ENCODE peak calls at places on chromosomes 1 and 21, in five cellular contexts. One of them, this sample, is unnamed. For H3K36me3, the result is how much of the 10 kb centered on the place peaks cover.

GRCh38 chr1:61825398-61825797 is 83.1 kb downstream of the PATJ start:
- DNase-seq in astrocyte: peak
- DNase-seq in left ventricle myocardium inferior: no peak
- DNase-seq in body of pancreas: no peak
- DNase-seq in kidney: no peak
- DNase-seq in this sample: no peak

GRCh38 chr1:30159015-30159414 is 564.4 kb downstream of the MATN1 start:
- DNase-seq in body of pancreas: no peak
- DNase-seq in astrocyte: no peak
- DNase-seq in kidney: no peak
- DNase-seq in left ventricle myocardium inferior: no peak
- DNase-seq in this sample: no peak

GRCh38 chr1:230308039-230308438 is 118.1 kb downstream of the PGBD5 start:
- DNase-seq in left ventricle myocardium inferior: peak
- DNase-seq in body of pancreas: peak
- DNase-seq in astrocyte: peak
- DNase-seq in kidney: peak
- DNase-seq in this sample: peak

GRCh38 chr1:115426271-115426771 is 88.3 kb upstream of the NGF start:
- DNase-seq in kidney: peak
- DNase-seq in astrocyte: peak
- DNase-seq in body of pancreas: peak
- DNase-seq in left ventricle myocardium inferior: peak
- DNase-seq in this sample: no peak

GRCh38 chr1:204647114-204647804 is 38.3 kb downstream of the LRRN2 start:
- DNase-seq in astrocyte: peak
- DNase-seq in kidney: no peak
- DNase-seq in left ventricle myocardium inferior: no peak
- DNase-seq in body of pancreas: peak
- DNase-seq in this sample: no peak

GRCh38 chr1:108877858-108878257 is 1.1 kb downstream of the GPSM2 start:
- DNase-seq in left ventricle myocardium inferior: no peak
- DNase-seq in astrocyte: no peak
- DNase-seq in body of pancreas: no peak
- DNase-seq in kidney: no peak
- DNase-seq in this sample: no peak

GRCh38 chr1:236768601-236769000 is 26.5 kb upstream of the MTR start:
- DNase-seq in astrocyte: no peak
- DNase-seq in kidney: no peak
- DNase-seq in left ventricle myocardium inferior: no peak
- DNase-seq in body of pancreas: no peak
- DNase-seq in this sample: no peak

GRCh38 chr1:150148834-150149489 is 754 bp upstream of the PLEKHO1 start:
- DNase-seq in astrocyte: no peak
- DNase-seq in body of pancreas: no peak
- DNase-seq in kidney: no peak
- DNase-seq in left ventricle myocardium inferior: no peak
- DNase-seq in this sample: no peak

GRCh38 chr1:86154581-86155060 is 2.0 kb downstream of the COL24A1 start:
- DNase-seq in kidney: peak
- DNase-seq in astrocyte: peak
- DNase-seq in body of pancreas: no peak
- DNase-seq in left ventricle myocardium inferior: no peak
- DNase-seq in this sample: no peak

GRCh38 chr1:201448981-201449380 is 20.0 kb downstream of the PHLDA3 start:
- DNase-seq in left ventricle myocardium inferior: no peak
- DNase-seq in body of pancreas: peak
- DNase-seq in kidney: no peak
- DNase-seq in astrocyte: no peak
- DNase-seq in this sample: no peak
- TF ChIP-seq CTCF in left ventricle myocardium inferior: no peak
- TF ChIP-seq CTCF in body of pancreas: no peak
- TF ChIP-seq CTCF in kidney: no peak
- TF ChIP-seq CTCF in astrocyte: no peak
- TF ChIP-seq CTCF in this sample: no peak

GRCh38 chr21:32329776-32330175 is 31.1 kb downstream of the MRAP start:
- DNase-seq in body of pancreas: no peak
- DNase-seq in astrocyte: peak
- DNase-seq in kidney: no peak
- DNase-seq in left ventricle myocardium inferior: no peak
- DNase-seq in this sample: no peak
- H3K27ac ChIP-seq in body of pancreas: no peak
- H3K27ac ChIP-seq in astrocyte: peak
- H3K27ac ChIP-seq in kidney: no peak
- H3K27ac ChIP-seq in left ventricle myocardium inferior: peak
- H3K27ac ChIP-seq in this sample: no peak

GRCh38 chr1:32767641-32768040 is 49.5 kb downstream of the YARS1 start:
- DNase-seq in left ventricle myocardium inferior: no peak
- DNase-seq in body of pancreas: no peak
- DNase-seq in astrocyte: no peak
- DNase-seq in kidney: peak
- DNase-seq in this sample: peak
- H3K36me3 ChIP-seq in left ventricle myocardium inferior: under half
- H3K36me3 ChIP-seq in body of pancreas: under half
- H3K36me3 ChIP-seq in astrocyte: under half
- H3K36me3 ChIP-seq in kidney: under half
- H3K36me3 ChIP-seq in this sample: under half

GRCh38 chr1:66924756-66925557 is at the start of the genes DNAI4 and MIER1:
- DNase-seq in astrocyte: peak
- DNase-seq in kidney: peak
- DNase-seq in left ventricle myocardium inferior: peak
- DNase-seq in body of pancreas: peak
- DNase-seq in this sample: peak
- TF ChIP-seq CTCF in astrocyte: no peak
- TF ChIP-seq CTCF in kidney: peak
- TF ChIP-seq CTCF in left ventricle myocardium inferior: peak
- TF ChIP-seq CTCF in body of pancreas: peak
- TF ChIP-seq CTCF in this sample: peak

DNA sequence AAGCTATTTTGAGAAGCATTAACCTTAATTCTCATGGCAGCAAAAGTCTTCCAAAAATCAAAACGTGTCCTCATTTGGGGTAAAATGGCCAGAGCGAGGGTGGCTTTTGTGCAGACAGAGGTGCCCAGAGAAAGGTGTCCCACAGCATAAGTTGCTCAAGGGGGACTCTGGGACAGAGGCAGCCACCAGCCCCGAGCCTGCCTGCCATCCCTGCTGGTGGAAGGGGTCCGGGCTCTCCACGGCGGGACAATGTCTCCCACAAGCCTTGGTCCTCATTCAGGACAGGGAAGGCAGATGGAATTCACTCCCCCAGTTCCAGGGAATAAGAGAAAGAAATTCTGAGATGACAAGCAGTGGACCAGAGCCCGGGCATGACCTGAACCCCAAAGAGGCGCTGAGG is 12.6 kb upstream of the ARHGEF16 start:
- DNase-seq in left ventricle myocardium inferior: no peak
- DNase-seq in body of pancreas: no peak
- DNase-seq in astrocyte: no peak
- DNase-seq in kidney: peak
- DNase-seq in this sample: no peak
- H3K27ac ChIP-seq in left ventricle myocardium inferior: no peak
- H3K27ac ChIP-seq in body of pancreas: no peak
- H3K27ac ChIP-seq in astrocyte: no peak
- H3K27ac ChIP-seq in kidney: no peak
- H3K27ac ChIP-seq in this sample: no peak

GRCh38 chr1:84199257-84199656 is 55.2 kb downstream of the PRKACB start:
- DNase-seq in astrocyte: no peak
- DNase-seq in kidney: no peak
- DNase-seq in left ventricle myocardium inferior: no peak
- DNase-seq in body of pancreas: no peak
- DNase-seq in this sample: no peak
- H3K36me3 ChIP-seq in astrocyte: under half
- H3K36me3 ChIP-seq in kidney: under half
- H3K36me3 ChIP-seq in left ventricle myocardium inferior: under half
- H3K36me3 ChIP-seq in body of pancreas: under half
- H3K36me3 ChIP-seq in this sample: under half

DNA sequence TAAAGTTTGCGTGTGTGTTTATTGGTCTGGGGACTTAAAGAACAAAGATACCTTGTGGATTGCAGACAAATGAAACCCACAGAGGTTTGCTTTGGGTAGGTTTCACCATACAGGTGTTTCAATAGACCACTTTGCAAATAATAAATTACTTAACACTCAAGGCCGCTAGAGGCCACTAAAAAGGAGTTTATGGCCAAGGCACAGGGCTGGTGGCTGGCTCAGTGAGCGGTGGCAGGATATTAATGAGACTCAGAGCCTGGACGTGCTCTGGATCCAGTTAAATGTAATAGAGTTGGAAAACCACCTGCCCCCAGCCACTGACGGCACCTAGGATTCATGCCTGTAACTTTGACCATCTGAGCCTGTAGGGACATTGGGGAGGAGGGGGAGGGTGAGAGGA is 44.5 kb downstream of the LRRC38 start:
- DNase-seq in left ventricle myocardium inferior: peak
- DNase-seq in body of pancreas: peak
- DNase-seq in kidney: no peak
- DNase-seq in astrocyte: no peak
- DNase-seq in this sample: no peak
- TF ChIP-seq CTCF in left ventricle myocardium inferior: peak
- TF ChIP-seq CTCF in body of pancreas: peak
- TF ChIP-seq CTCF in kidney: no peak
- TF ChIP-seq CTCF in astrocyte: no peak
- TF ChIP-seq CTCF in this sample: no peak